ENCODE peak calls at places on chromosomes 12 and 14, in six cellular contexts. Z, R, H, B, F and O are unnamed samples.
A peak's percentile ranks its signal among the peaks of the same experiment; 100 is the strongest.

GRCh38 chr12:109736552-109737108 is 23.0 kb downstream of the FAM222A start:
- DNase-seq in Z (no peak), R (peak; percentile 38), H (peak; percentile 30), B (peak; percentile 57), F (no peak), O (peak; percentile 34)

GRCh38 chr12:130026608-130027176 is 122.9 kb upstream of the TMEM132D start:
- DNase-seq in Z (peak; percentile 20), R (no peak), H (no peak), B (no peak), F (no peak), O (no peak)

GRCh38 chr14:39426605-39427004 is 5.6 kb downstream of the FBXO33 start:
- DNase-seq in Z (no peak), R (no peak), H (no peak), B (no peak), F (no peak), O (no peak)

GRCh38 chr12:48822711-48823110 is 4.4 kb downstream of the CACNB3 start:
- DNase-seq in Z (no peak), R (no peak), H (no peak), B (no peak), F (no peak), O (no peak)

GRCh38 chr14:105862581-105863239 is 336.3 kb downstream of the TMEM121 start:
- DNase-seq in Z (no peak), R (no peak), H (no peak), B (peak; percentile 29), F (peak; percentile 43), O (peak; percentile 44)

GRCh38 chr12:13049816-13050215 is 5.6 kb downstream of the FAM234B start:
- DNase-seq in Z (no peak), R (no peak), H (no peak), B (no peak), F (no peak), O (no peak)

GRCh38 chr14:103552811-103553210 is 9.6 kb downstream of the BAG5 start:
- DNase-seq in Z (no peak), R (no peak), H (no peak), B (no peak), F (no peak), O (no peak)

GRCh38 chr12:93020225-93020997 is 91.3 kb upstream of the EEA1 start:
- DNase-seq in Z (no peak), R (no peak), H (no peak), B (no peak), F (no peak), O (no peak)

GRCh38 chr12:117214797-117215196 is 24.5 kb upstream of the FBXO21 start:
- DNase-seq in Z (no peak), R (no peak), H (no peak), B (no peak), F (no peak), O (no peak)

GRCh38 chr12:77167801-77168200 is 102.4 kb upstream of the E2F7 start:
- DNase-seq in Z (no peak), R (no peak), H (no peak), B (no peak), F (no peak), O (no peak)

DNA sequence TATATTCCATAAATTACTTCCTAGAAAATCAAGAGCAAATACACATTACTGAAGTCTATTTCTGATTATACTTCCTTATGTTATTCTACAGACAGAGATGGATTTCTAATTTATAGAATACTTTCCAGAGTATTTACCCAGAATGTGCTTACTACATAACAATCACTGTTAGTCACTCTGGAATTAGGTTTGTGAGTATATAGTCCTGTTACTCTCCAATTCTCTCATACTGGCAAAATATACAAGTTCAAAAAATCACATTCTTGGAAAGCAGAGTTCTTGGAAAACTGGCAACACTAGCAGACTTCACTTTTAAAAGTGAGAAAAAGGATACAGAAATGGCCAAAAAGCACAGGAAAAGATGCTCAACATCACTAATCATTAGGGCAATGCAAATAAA is 7.3 kb downstream of the PPP2R5E start:
- DNase-seq in Z (no peak), R (no peak), H (no peak), B (no peak), F (no peak), O (no peak)
- H3K27ac ChIP-seq in Z (no peak overlapping the region), R (no peak overlapping the region), H (no peak overlapping the region), B (no peak overlapping the region), F (no peak overlapping the region), O (no peak overlapping the region)

DNA sequence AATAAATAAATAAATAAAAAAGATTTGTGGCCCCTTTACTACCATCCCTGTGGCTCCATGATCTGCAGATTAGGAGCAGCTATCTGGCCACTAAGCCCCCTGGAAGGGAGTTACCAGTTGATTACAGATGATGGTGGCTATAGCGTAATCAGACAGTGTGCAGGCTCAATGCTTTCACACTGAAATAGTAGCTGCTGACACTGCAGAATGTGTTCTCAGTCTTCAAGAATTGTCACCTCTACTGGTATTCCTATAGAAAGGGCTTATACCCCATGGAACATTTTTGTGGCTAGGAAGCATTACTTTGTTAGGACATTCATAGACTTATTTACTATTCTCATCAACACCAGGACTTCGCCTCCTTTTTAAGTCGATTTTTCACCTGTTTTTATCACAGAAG is 30.9 kb downstream of the DCAF4 start:
- DNase-seq in Z (no peak), R (no peak), H (no peak), B (no peak), F (no peak), O (no peak)
- H3K27ac ChIP-seq in Z (no peak overlapping the region), R (no peak overlapping the region), H (no peak overlapping the region), B (no peak overlapping the region), F (no peak overlapping the region), O (no peak overlapping the region)

GRCh38 chr12:114669501-114670256 is 14.3 kb downstream of the TBX3 start:
- DNase-seq in Z (no peak), R (no peak), H (no peak), B (no peak), F (no peak), O (no peak)
- H3K27ac ChIP-seq in Z (no peak overlapping the region), R (peak overlapping the region; percentile 97), H (peak overlapping the region; percentile 55), B (peak overlapping the region; percentile 33), F (peak overlapping the region; percentile 71), O (peak overlapping the region; percentile 72)

GRCh38 chr12:15778126-15778525 is 11.1 kb downstream of the EPS8 start:
- DNase-seq in Z (no peak), R (no peak), H (no peak), B (no peak), F (no peak), O (no peak)

GRCh38 chr12:15779925-15780324 is 9.3 kb downstream of the EPS8 start:
- DNase-seq in Z (no peak), R (no peak), H (no peak), B (no peak), F (no peak), O (no peak)

GRCh38 chr12:15783288-15783687 is 5.9 kb downstream of the EPS8 start:
- DNase-seq in Z (no peak), R (no peak), H (no peak), B (no peak), F (no peak), O (no peak)

GRCh38 chr12:15787801-15788200 is 1.4 kb downstream of the EPS8 start:
- DNase-seq in Z (peak; percentile 7), R (no peak), H (no peak), B (no peak), F (no peak), O (no peak)

GRCh38 chr12:15782667-15783066 is 6.5 kb downstream of the EPS8 start:
- DNase-seq in Z (no peak), R (no peak), H (no peak), B (no peak), F (no peak), O (no peak)
- H3K27ac ChIP-seq in Z (no peak overlapping the region), R (no peak overlapping the region), H (no peak overlapping the region), B (no peak overlapping the region), F (no peak overlapping the region), O (no peak overlapping the region)

GRCh38 chr12:89213139-89213538 is 139.2 kb downstream of the DUSP6 start:
- DNase-seq in Z (no peak), R (no peak), H (no peak), B (no peak), F (no peak), O (no peak)
- H3K27ac ChIP-seq in Z (no peak overlapping the region), R (peak overlapping the region; percentile 60), H (peak overlapping the region; percentile 24), B (no peak overlapping the region), F (peak overlapping the region; percentile 20), O (peak overlapping the region; percentile 59)